ENCODE peak calls at places on chromosomes 11 and 22, in eight cellular contexts. B is kidney tubule cell; Y is posterior cingulate gyrus; M is hypothalamus; V is psoas muscle; D is stimulated activated CD8-positive, alpha-beta memory T cell treated with anti-CD3 and anti-CD28 coated beads, Interleukin-2, amount 100 ng/mL, for 1 hour; C is adrenal gland; S is CD8-positive, alpha-beta T cell. K is an unnamed sample.

GRCh38 chr11:116787786-116788486 is at the start of gene ZPR1:
- DNase-seq in C (peak), V (peak), Y (peak), S (peak), D (peak), B (peak), M (peak), K (peak)

GRCh38 chr22:41682033-41682807 is 6.4 kb downstream of the SNU13 start:
- DNase-seq in Y (peak), V (peak), C (peak), B (peak), S (peak), M (peak), D (peak), K (no peak)

GRCh38 chr11:34243620-34244493 is 114.0 kb downstream of the ABTB2 start:
- DNase-seq in D (no peak), V (no peak), B (peak), S (no peak), M (no peak), C (no peak), Y (no peak), K (peak)

GRCh38 chr11:77001524-77001923 is 32.7 kb upstream of the B3GNT6 start:
- DNase-seq in V (no peak), Y (no peak), M (no peak), D (no peak), S (no peak), C (no peak), B (no peak), K (no peak)

GRCh38 chr22:35315141-35315854 is 15.6 kb downstream of the TOM1 start:
- DNase-seq in S (no peak), D (no peak), M (no peak), V (peak), B (no peak), Y (no peak), C (peak), K (peak)

GRCh38 chr11:121534131-121535093 is 81.6 kb upstream of the SORL1-AS1 start:
- DNase-seq in S (no peak), M (peak), Y (peak), D (no peak), V (no peak), C (no peak), B (peak), K (peak)

GRCh38 chr22:48316245-48316875 is 1511.3 kb downstream of the BRD1 start:
- DNase-seq in D (no peak), M (no peak), B (no peak), S (no peak), C (no peak), Y (peak), V (no peak), K (no peak)

GRCh38 chr22:23565942-23566715 is 14.0 kb downstream of the IGLL1 start:
- DNase-seq in M (no peak), S (no peak), C (no peak), Y (no peak), D (no peak), B (no peak), V (no peak), K (peak)

GRCh38 chr11:46485852-46486443 is 94.4 kb upstream of the CHRM4 start:
- DNase-seq in C (no peak), B (peak), D (no peak), S (no peak), V (no peak), Y (no peak), M (peak), K (no peak)

GRCh38 chr22:50656122-50657070 is 16.2 kb upstream of the SHANK3 start:
- DNase-seq in B (peak), Y (no peak), D (no peak), S (no peak), M (no peak), V (peak), C (no peak), K (no peak)

GRCh38 chr11:9571071-9571765 is 2.3 kb upstream of the WEE1 start:
- DNase-seq in B (peak), C (no peak), M (no peak), D (no peak), S (no peak), Y (no peak), V (no peak), K (peak)

GRCh38 chr11:7643323-7643722 is 30.0 kb downstream of the CYB5R2 start:
- DNase-seq in B (peak), D (no peak), M (no peak), S (no peak), V (no peak), C (no peak), Y (no peak), K (no peak)

GRCh38 chr22:22178566-22178965 is 66.0 kb upstream of the VPREB1 start:
- DNase-seq in S (no peak), M (no peak), C (no peak), V (no peak), Y (no peak), D (no peak), B (no peak), K (no peak)

GRCh38 chr11:2204361-2205213 is 33.0 kb upstream of the TH start:
- DNase-seq in V (no peak), C (no peak), Y (peak), B (no peak), M (no peak), S (no peak), D (no peak), K (peak)

GRCh38 chr11:117985953-117986887 is at the start of gene IL10RA:
- DNase-seq in Y (peak), V (peak), S (peak), D (peak), M (peak), B (peak), C (peak), K (peak)

GRCh38 chr22:22928666-22929380 is 41.2 kb downstream of the IGLL5 start:
- DNase-seq in C (no peak), V (no peak), D (no peak), M (no peak), B (peak), Y (peak), S (peak), K (no peak)

GRCh38 chr11:69292221-69292648 is 1.7 kb upstream of the MYEOV start:
- DNase-seq in V (no peak), M (no peak), B (no peak), Y (peak), S (peak), C (no peak), D (no peak), K (no peak)